ENCODE peak calls at places on chromosomes 12 and 14, in five cellular contexts. One of them, this sample, is unnamed.

GRCh38 chr12:124386661-124387509 is 92.0 kb downstream of the RFLNA start:
- DNase-seq in aorta: no peak
- DNase-seq in endothelial cell of umbilical vein: peak
- DNase-seq in gastrocnemius medialis: peak
- DNase-seq in neuronal stem cell: no peak
- DNase-seq in this sample: no peak

GRCh38 chr12:32561931-32562341 is 117.2 kb upstream of the DNM1L start:
- DNase-seq in aorta: no peak
- DNase-seq in gastrocnemius medialis: no peak
- DNase-seq in endothelial cell of umbilical vein: peak
- DNase-seq in neuronal stem cell: peak
- DNase-seq in this sample: no peak

GRCh38 chr14:75589896-75590295 is 11.5 kb downstream of the FLVCR2 start:
- DNase-seq in aorta: no peak
- DNase-seq in gastrocnemius medialis: no peak
- DNase-seq in endothelial cell of umbilical vein: no peak
- DNase-seq in neuronal stem cell: no peak
- DNase-seq in this sample: no peak

GRCh38 chr12:68425998-68426397 is 93.8 kb upstream of the MDM1 start:
- DNase-seq in gastrocnemius medialis: no peak
- DNase-seq in endothelial cell of umbilical vein: no peak
- DNase-seq in neuronal stem cell: no peak
- DNase-seq in aorta: no peak
- DNase-seq in this sample: no peak

GRCh38 chr14:66272221-66272620 is 213.9 kb upstream of the CCDC196 start:
- DNase-seq in endothelial cell of umbilical vein: no peak
- DNase-seq in neuronal stem cell: no peak
- DNase-seq in gastrocnemius medialis: no peak
- DNase-seq in aorta: no peak
- DNase-seq in this sample: no peak

GRCh38 chr14:73428354-73428824 is 30.0 kb downstream of the NUMB start:
- DNase-seq in neuronal stem cell: no peak
- DNase-seq in gastrocnemius medialis: no peak
- DNase-seq in endothelial cell of umbilical vein: peak
- DNase-seq in aorta: no peak
- DNase-seq in this sample: no peak

GRCh38 chr12:132162508-132163031 is 18.3 kb downstream of the NOC4L start:
- DNase-seq in gastrocnemius medialis: no peak
- DNase-seq in neuronal stem cell: no peak
- DNase-seq in endothelial cell of umbilical vein: no peak
- DNase-seq in aorta: peak
- DNase-seq in this sample: no peak

GRCh38 chr14:96253140-96253539 is 2.9 kb upstream of the BDKRB1 start:
- DNase-seq in aorta: no peak
- DNase-seq in neuronal stem cell: no peak
- DNase-seq in endothelial cell of umbilical vein: no peak
- DNase-seq in gastrocnemius medialis: no peak
- DNase-seq in this sample: no peak

GRCh38 chr12:90366286-90366685 is 588.7 kb downstream of the CCER1 start:
- DNase-seq in aorta: no peak
- DNase-seq in endothelial cell of umbilical vein: peak
- DNase-seq in gastrocnemius medialis: no peak
- DNase-seq in neuronal stem cell: no peak
- DNase-seq in this sample: no peak

GRCh38 chr12:89919241-89919906 is 210.7 kb upstream of the ATP2B1 start:
- DNase-seq in aorta: no peak
- DNase-seq in endothelial cell of umbilical vein: no peak
- DNase-seq in neuronal stem cell: no peak
- DNase-seq in gastrocnemius medialis: no peak
- DNase-seq in this sample: no peak

GRCh38 chr12:10956085-10956484 is 17.0 kb upstream of the TAS2R14 start:
- DNase-seq in aorta: no peak
- DNase-seq in gastrocnemius medialis: no peak
- DNase-seq in neuronal stem cell: no peak
- DNase-seq in endothelial cell of umbilical vein: no peak
- DNase-seq in this sample: no peak

GRCh38 chr14:20803221-20803620 is 577 bp upstream of the RNASE1 start:
- DNase-seq in neuronal stem cell: no peak
- DNase-seq in aorta: no peak
- DNase-seq in gastrocnemius medialis: no peak
- DNase-seq in endothelial cell of umbilical vein: no peak
- DNase-seq in this sample: no peak
- H3K27ac ChIP-seq in neuronal stem cell: no peak
- H3K27ac ChIP-seq in aorta: no peak
- H3K27ac ChIP-seq in gastrocnemius medialis: peak
- H3K27ac ChIP-seq in endothelial cell of umbilical vein: peak
- H3K27ac ChIP-seq in this sample: no peak

GRCh38 chr12:6790496-6791150 is 1.3 kb downstream of the CD4 start:
- DNase-seq in neuronal stem cell: no peak
- DNase-seq in endothelial cell of umbilical vein: no peak
- DNase-seq in aorta: no peak
- DNase-seq in gastrocnemius medialis: no peak
- DNase-seq in this sample: peak

GRCh38 chr12:6787309-6787708 is 2.0 kb upstream of the CD4 start:
- DNase-seq in gastrocnemius medialis: no peak
- DNase-seq in neuronal stem cell: no peak
- DNase-seq in endothelial cell of umbilical vein: no peak
- DNase-seq in aorta: no peak
- DNase-seq in this sample: no peak

GRCh38 chr12:6791931-6792520 is 2.7 kb downstream of the CD4 start:
- DNase-seq in endothelial cell of umbilical vein: no peak
- DNase-seq in aorta: no peak
- DNase-seq in neuronal stem cell: no peak
- DNase-seq in gastrocnemius medialis: no peak
- DNase-seq in this sample: no peak

GRCh38 chr12:6786416-6787094 is 2.8 kb upstream of the CD4 start:
- DNase-seq in aorta: no peak
- DNase-seq in gastrocnemius medialis: no peak
- DNase-seq in neuronal stem cell: no peak
- DNase-seq in endothelial cell of umbilical vein: no peak
- DNase-seq in this sample: no peak

DNA sequence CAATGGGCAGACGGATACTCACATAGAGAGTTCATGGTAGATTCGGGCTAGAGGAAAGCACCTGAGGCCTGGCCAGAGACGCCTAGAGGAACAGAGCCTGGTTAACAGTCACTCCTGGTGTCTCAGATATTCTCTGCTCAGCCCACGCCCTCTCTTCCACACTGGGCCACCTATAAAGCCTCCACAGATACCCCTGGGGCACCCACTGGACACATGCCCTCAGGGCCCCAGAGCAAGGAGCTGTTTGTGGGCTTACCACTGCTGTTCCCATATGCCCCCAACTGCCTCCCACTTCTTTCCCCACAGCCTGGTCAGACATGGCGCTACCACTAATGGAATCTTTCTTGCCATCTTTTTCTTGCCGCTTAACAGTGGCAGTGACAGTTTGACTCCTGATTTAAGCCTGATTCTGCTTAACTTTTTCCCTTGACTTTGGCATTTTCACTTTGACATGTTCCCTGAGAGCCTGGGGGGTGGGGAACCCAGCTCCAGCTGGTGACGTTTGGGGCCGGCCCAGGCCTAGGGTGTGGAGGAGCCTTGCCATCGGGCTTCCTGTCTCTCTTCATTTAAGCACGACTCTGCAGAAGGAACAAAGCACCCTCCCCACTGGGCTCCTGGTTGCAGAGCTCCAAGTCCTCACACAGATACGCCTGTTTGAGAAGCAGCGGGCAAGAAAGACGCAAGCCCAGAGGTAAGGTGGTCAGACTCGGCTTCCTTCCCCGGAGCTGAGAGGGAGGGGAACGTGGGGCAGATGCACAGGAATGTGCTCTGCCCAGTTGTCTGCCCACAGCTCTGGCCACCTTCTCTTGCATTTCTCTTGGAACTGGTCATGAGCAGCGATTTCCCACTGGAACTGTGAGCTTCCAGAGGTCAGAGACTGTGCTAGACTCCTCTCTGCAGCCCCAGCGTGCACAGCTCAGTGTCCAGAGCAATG is at the start of gene CD4:
- DNase-seq in neuronal stem cell: no peak
- DNase-seq in gastrocnemius medialis: peak
- DNase-seq in endothelial cell of umbilical vein: no peak
- DNase-seq in aorta: peak
- DNase-seq in this sample: peak
- H3K27ac ChIP-seq in neuronal stem cell: no peak
- H3K27ac ChIP-seq in gastrocnemius medialis: no peak
- H3K27ac ChIP-seq in endothelial cell of umbilical vein: no peak
- H3K27ac ChIP-seq in aorta: no peak
- H3K27ac ChIP-seq in this sample: peak

GRCh38 chr12:112676526-112676925 is 115.0 kb upstream of the RPH3A start:
- DNase-seq in neuronal stem cell: no peak
- DNase-seq in gastrocnemius medialis: no peak
- DNase-seq in endothelial cell of umbilical vein: no peak
- DNase-seq in aorta: no peak
- DNase-seq in this sample: no peak

GRCh38 chr12:112677050-112677765 is 114.3 kb upstream of the RPH3A start:
- DNase-seq in endothelial cell of umbilical vein: no peak
- DNase-seq in gastrocnemius medialis: no peak
- DNase-seq in aorta: no peak
- DNase-seq in neuronal stem cell: no peak
- DNase-seq in this sample: no peak

DNA sequence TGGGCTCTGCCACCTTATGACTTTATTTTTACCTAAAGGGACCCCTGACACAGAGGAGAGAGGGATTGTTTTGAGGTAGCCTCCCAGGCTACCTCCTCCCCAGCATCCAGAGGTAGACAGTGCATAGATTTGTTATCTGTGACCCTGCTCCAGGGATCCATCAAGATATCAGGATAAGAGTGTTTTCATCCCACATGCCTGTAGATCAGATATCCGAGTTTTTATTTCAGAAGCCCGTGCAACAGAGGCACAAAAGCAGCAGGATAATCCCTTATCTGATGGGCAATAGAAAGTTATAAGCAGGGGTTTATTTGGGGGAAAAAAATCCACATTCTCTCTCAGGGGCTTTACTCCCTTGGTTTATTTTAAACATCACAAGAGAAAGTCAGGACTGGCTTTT is 117.0 kb upstream of the RPH3A start:
- DNase-seq in aorta: no peak
- DNase-seq in endothelial cell of umbilical vein: no peak
- DNase-seq in neuronal stem cell: no peak
- DNase-seq in gastrocnemius medialis: no peak
- DNase-seq in this sample: no peak
- H3K27ac ChIP-seq in aorta: no peak
- H3K27ac ChIP-seq in endothelial cell of umbilical vein: no peak
- H3K27ac ChIP-seq in neuronal stem cell: no peak
- H3K27ac ChIP-seq in gastrocnemius medialis: no peak
- H3K27ac ChIP-seq in this sample: no peak

DNA sequence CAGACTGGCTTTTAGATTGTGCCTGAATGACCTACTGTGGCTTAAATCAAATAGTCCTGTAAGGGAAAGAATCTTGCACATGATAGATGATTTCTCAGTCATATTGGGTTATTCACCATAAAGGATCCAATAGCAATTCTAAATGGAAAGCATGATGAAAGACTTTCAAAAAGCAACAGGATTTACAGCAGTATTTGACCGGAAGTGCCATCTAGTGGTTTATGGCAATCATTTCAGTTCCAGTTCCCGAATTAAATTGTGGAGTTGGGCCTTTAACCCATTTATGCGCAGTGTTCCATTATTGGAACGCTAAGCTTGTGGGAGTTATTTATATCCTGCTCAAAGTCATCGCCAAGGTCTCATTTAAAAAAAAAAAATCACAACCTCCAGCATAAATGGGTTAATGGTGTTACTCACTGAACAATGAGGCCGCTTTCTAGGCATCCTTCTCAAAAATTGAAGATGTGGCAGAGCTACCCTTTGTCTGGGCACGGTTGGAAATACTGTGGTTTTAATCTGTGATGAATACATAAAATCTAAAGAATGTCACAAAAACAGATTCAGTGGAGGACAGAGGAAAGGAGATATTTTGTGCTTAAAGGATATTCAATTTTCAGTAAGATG is 60.8 kb upstream of the REP15 start:
- DNase-seq in neuronal stem cell: no peak
- DNase-seq in aorta: no peak
- DNase-seq in gastrocnemius medialis: no peak
- DNase-seq in endothelial cell of umbilical vein: peak
- DNase-seq in this sample: no peak
- H3K27ac ChIP-seq in neuronal stem cell: no peak
- H3K27ac ChIP-seq in aorta: peak
- H3K27ac ChIP-seq in gastrocnemius medialis: no peak
- H3K27ac ChIP-seq in endothelial cell of umbilical vein: no peak
- H3K27ac ChIP-seq in this sample: no peak

DNA sequence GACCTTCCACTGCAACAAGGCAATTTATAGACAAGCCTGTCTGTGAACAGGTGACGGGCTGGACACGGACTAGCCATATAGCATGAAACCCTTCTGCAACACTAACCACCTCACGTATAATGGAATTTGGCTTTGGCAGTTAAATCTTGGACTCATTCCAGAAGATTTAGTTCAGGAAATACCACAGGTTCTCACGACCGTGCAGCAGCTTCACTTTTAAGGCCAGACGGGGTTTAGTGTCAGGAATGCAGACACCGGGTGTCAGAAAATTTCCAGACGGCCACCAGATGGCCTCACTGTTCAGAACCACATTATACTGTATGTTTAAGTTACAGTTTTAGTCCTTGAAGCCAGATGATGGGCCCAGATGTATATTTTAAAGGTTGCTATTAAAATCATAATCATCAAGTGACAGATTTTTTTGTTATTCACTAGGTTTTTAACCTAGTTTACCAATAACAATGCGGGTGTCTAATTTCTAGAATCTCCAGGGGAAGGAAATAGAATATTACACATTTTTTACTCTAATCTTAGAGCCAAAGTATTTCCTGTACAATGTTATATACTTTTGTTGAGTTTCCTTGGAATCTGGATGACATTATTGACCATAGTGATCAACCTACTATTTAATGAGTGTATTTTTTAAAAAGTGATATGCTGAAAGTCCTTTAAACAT is 90.5 kb upstream of the TMPO start:
- DNase-seq in gastrocnemius medialis: peak
- DNase-seq in endothelial cell of umbilical vein: peak
- DNase-seq in aorta: peak
- DNase-seq in neuronal stem cell: peak
- DNase-seq in this sample: peak
- H3K27ac ChIP-seq in gastrocnemius medialis: no peak
- H3K27ac ChIP-seq in endothelial cell of umbilical vein: peak
- H3K27ac ChIP-seq in aorta: no peak
- H3K27ac ChIP-seq in neuronal stem cell: no peak
- H3K27ac ChIP-seq in this sample: no peak

DNA sequence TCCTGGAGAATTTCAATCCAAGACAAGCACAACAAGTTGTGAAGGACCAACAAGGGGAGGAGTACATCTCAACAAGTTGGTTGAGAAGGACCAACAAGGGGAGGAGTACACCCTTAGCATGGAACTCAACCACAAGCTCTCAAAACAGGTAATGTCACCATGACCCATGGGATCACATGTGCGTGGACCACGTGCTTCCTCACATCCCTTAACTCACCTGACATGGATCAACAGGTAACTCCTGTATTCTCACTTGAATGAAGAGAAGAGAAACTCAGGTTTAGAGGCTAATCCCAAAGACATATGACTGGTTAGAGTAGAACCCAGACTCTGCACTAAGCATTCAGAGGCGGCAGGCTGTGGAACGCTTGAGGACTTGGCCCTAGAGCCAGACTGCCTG is 6.2 kb downstream of the CRACR2A start:
- DNase-seq in neuronal stem cell: no peak
- DNase-seq in gastrocnemius medialis: no peak
- DNase-seq in aorta: no peak
- DNase-seq in endothelial cell of umbilical vein: no peak
- DNase-seq in this sample: no peak
- H3K27ac ChIP-seq in neuronal stem cell: no peak
- H3K27ac ChIP-seq in gastrocnemius medialis: no peak
- H3K27ac ChIP-seq in aorta: no peak
- H3K27ac ChIP-seq in endothelial cell of umbilical vein: no peak
- H3K27ac ChIP-seq in this sample: no peak

This sample was measured in CD4-positive, alpha-beta T cell.